ENCODE peak calls at places on chromosomes 16 and 17, in seven cellular contexts. H is AG04450, Z is tibial nerve, U is gastrocnemius medialis, F is small intestine, Y is lower lobe of right lung, B is spleen. S is an unnamed sample.

GRCh38 chr17:80794281-80795089 is 197.2 kb upstream of the CHMP6 start:
- DNase-seq in Y (no peak), H (no peak), B (no peak), U (no peak), Z (no peak), F (no peak), S (no peak)

GRCh38 chr17:38885728-38886642 is 16.1 kb downstream of the LASP1 start:
- DNase-seq in F (no peak), H (no peak), U (no peak), B (no peak), Z (no peak), Y (no peak), S (peak)

GRCh38 chr17:76005263-76006149 is 4.9 kb downstream of the CDK3 start:
- DNase-seq in U (peak), Y (no peak), F (peak), H (no peak), Z (peak), B (peak), S (peak)

GRCh38 chr16:72896719-72897118 is 151.2 kb downstream of the ZFHX3 start:
- DNase-seq in Z (no peak), F (no peak), Y (no peak), H (no peak), B (no peak), U (no peak), S (no peak)

GRCh38 chr17:68368387-68368786 is 77.1 kb downstream of the ARSG start:
- DNase-seq in Y (no peak), B (no peak), U (peak), F (no peak), H (no peak), Z (no peak), S (no peak)

GRCh38 chr17:47705536-47706481 is 11.8 kb downstream of the TBKBP1 start:
- DNase-seq in B (peak), H (no peak), F (no peak), Z (no peak), U (no peak), Y (peak), S (no peak)

GRCh38 chr17:48791128-48792032 is 25.6 kb downstream of the TTLL6 start:
- DNase-seq in F (peak), Y (peak), Z (peak), U (peak), B (no peak), H (peak), S (peak)

GRCh38 chr17:77489239-77489897 is 348.6 kb downstream of the SEC14L1 start:
- DNase-seq in U (no peak), B (peak), Y (no peak), H (no peak), Z (no peak), F (no peak), S (no peak)

GRCh38 chr16:57906385-57907316 is 64.3 kb downstream of the CNGB1 start:
- DNase-seq in B (no peak), Z (no peak), H (no peak), U (no peak), Y (no peak), F (no peak), S (no peak)

GRCh38 chr16:23186171-23186570 is 3.6 kb downstream of the SCNN1G start:
- DNase-seq in U (no peak), Y (no peak), H (no peak), B (no peak), F (no peak), Z (no peak), S (no peak)

GRCh38 chr17:43924558-43924957 is 17.2 kb upstream of the MPP2 start:
- DNase-seq in Z (no peak), B (no peak), F (no peak), H (no peak), Y (no peak), U (no peak), S (no peak)

DNA sequence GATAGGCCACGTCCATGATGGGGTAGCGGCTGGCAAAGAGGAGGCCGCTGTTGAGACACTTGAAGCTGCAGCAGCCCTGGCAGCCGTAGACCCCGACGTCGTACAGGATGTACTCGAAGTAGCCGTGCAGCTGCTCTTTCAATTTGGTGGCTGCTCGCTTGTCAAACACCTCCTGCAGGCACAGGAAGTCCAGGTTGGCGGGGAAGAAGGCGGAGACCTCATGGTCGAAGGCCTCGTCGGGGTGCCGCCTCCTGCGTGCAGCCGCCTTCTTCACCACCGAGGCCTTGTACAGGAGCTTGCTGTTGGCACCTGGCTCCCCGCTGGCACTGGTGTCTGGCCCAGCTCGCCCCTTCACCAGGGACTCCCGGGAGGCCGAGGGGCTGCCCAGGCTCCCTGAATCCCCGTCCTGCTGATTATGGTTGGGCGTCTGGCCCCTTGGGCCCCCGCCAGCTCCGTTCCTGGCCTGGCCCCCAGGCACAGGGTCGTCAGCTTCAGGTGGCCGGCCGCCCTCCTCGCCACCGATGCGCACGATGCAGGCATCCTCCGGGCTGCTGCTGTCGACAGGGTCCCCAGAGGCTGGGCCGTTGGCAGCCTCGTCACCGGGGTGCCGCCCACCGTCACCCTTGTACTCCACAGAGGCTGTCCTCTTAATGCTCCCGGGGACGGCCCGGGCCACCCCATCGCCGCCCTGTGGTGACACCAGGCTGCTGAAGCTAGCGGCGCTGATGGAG is 60.3 kb downstream of the PRMT7 start:
- DNase-seq in Z (no peak), F (no peak), Y (peak), H (no peak), B (peak), U (no peak), S (no peak)
- H3K4me3 ChIP-seq in Z (no peak), F (no peak), Y (no peak), H (no peak), B (no peak), U (no peak), S (no peak)

GRCh38 chr17:1229354-1229890 is 40.8 kb upstream of the BHLHA9 start:
- DNase-seq in U (peak), Z (peak), F (peak), B (peak), Y (peak), H (no peak), S (peak)
- H3K4me3 ChIP-seq in U (peak), Z (peak), F (peak), B (peak), Y (peak), H (peak), S (peak)

GRCh38 chr17:65278050-65278819 is 141.1 kb downstream of the RGS9 start:
- DNase-seq in Z (no peak), Y (peak), H (no peak), B (no peak), U (no peak), F (peak), S (no peak)
- H3K4me3 ChIP-seq in Z (no peak), Y (peak), H (no peak), B (no peak), U (no peak), F (no peak), S (no peak)

GRCh38 chr16:88938119-88938932 is 38.7 kb downstream of the CBFA2T3 start:
- DNase-seq in H (no peak), U (no peak), F (no peak), Z (no peak), Y (no peak), B (peak), S (no peak)

GRCh38 chr16:88938933-88939813 is 37.8 kb downstream of the CBFA2T3 start:
- DNase-seq in Z (no peak), H (no peak), F (no peak), B (peak), U (no peak), Y (no peak), S (no peak)

GRCh38 chr16:88936008-88936912 is 40.7 kb downstream of the CBFA2T3 start:
- DNase-seq in U (no peak), H (no peak), B (peak), Y (peak), Z (no peak), F (peak), S (no peak)

GRCh38 chr16:88939814-88940195 is 37.2 kb downstream of the CBFA2T3 start:
- DNase-seq in Y (peak), U (no peak), F (no peak), Z (no peak), B (peak), H (no peak), S (no peak)

GRCh38 chr16:88936913-88937666 is 39.9 kb downstream of the CBFA2T3 start:
- DNase-seq in B (peak), F (no peak), H (no peak), Y (no peak), Z (no peak), U (no peak), S (no peak)
- H3K4me3 ChIP-seq in B (peak), F (no peak), H (no peak), Y (peak), Z (no peak), U (peak), S (no peak)